ENCODE peak calls at places on chromosome 2, in four cellular contexts. H, C, U and R are unnamed samples.

GRCh38 chr2:112345030-112346027 is 69.9 kb downstream of the ZC3H6 start:
- DNase-seq in H (no peak), C (no peak), U (no peak), R (no peak)

GRCh38 chr2:59233448-59233847 is 992.3 kb upstream of the FANCL start:
- DNase-seq in H (no peak), C (no peak), U (no peak), R (no peak)

GRCh38 chr2:129908721-129909373 is 70.6 kb upstream of the RAB6C start:
- DNase-seq in H (no peak), C (no peak), U (no peak), R (no peak)

GRCh38 chr2:88739985-88740600 is 48.6 kb downstream of the RPIA start:
- DNase-seq in H (peak; percentile 67), C (peak; percentile 40), U (peak; percentile 76), R (peak; percentile 70)

GRCh38 chr2:74625658-74626425 is 22.3 kb downstream of the M1AP start:
- DNase-seq in H (no peak), C (no peak), U (no peak), R (no peak)

GRCh38 chr2:216339456-216340279 is 32.6 kb downstream of the MARCHF4 start:
- DNase-seq in H (no peak), C (no peak), U (no peak), R (no peak)

GRCh38 chr2:36355157-36355889 is at the start of gene CRIM1:
- DNase-seq in H (peak; percentile 24), C (peak; percentile 28), U (peak; percentile 71), R (peak; percentile 59)

GRCh38 chr2:37919631-37920032 is 5.5 kb upstream of the RMDN2 start:
- DNase-seq in H (no peak), C (no peak), U (no peak), R (no peak)

GRCh38 chr2:233062447-233062842 is 2.3 kb downstream of the INPP5D start:
- DNase-seq in H (no peak), C (no peak), U (no peak), R (no peak)